ENCODE peak calls at places on chromosome 1, in seven cellular contexts. L, W, S, V, G, O and C are unnamed samples.

GRCh38 chr1:232599178-232600041 is 30.5 kb downstream of the SIPA1L2 start:
- DNase-seq in V (peak; percentile 73), W (no peak), O (peak; percentile 19), S (no peak), L (no peak), G (no peak), C (no peak)

GRCh38 chr1:57605933-57606332 is 182.1 kb upstream of the DAB1 start:
- DNase-seq in S (no peak), V (no peak), L (no peak), O (no peak), G (no peak), W (no peak), C (no peak)

GRCh38 chr1:54865238-54866073 is 21.5 kb downstream of the DHCR24 start:
- DNase-seq in L (no peak), W (no peak), G (no peak), O (no peak), S (no peak), V (no peak), C (no peak)

GRCh38 chr1:66889030-66889429 is 35.6 kb downstream of the DNAI4 start:
- DNase-seq in G (no peak), O (no peak), L (no peak), W (no peak), V (no peak), S (no peak), C (no peak)

GRCh38 chr1:109628540-109629321 is 9.1 kb downstream of the AMPD2 start:
- DNase-seq in S (no peak), W (no peak), O (peak; percentile 65), V (no peak), G (no peak), L (no peak), C (no peak)

GRCh38 chr1:52111492-52111891 is 30.4 kb upstream of the ZFYVE9 start:
- DNase-seq in G (no peak), O (no peak), L (no peak), W (no peak), S (no peak), V (peak; percentile 59), C (no peak)

GRCh38 chr1:236284291-236284711 is 2.5 kb upstream of the ERO1B start:
- DNase-seq in W (no peak), L (no peak), S (no peak), O (no peak), V (peak; percentile 52), G (no peak), C (no peak)

GRCh38 chr1:94884101-94884875 is 42.6 kb downstream of the CNN3 start:
- DNase-seq in O (peak; percentile 72), V (no peak), G (peak; percentile 65), L (no peak), S (peak; percentile 29), W (peak; percentile 71), C (peak; percentile 31)

GRCh38 chr1:26790551-26790953 is 2.8 kb downstream of the PIGV start:
- DNase-seq in G (no peak), L (no peak), S (no peak), V (no peak), W (no peak), O (no peak), C (no peak)

GRCh38 chr1:95041491-95042165 is 31.1 kb downstream of the ALG14 start:
- DNase-seq in W (peak; percentile 63), S (peak; percentile 8), V (peak; percentile 40), G (peak; percentile 64), L (no peak), O (peak; percentile 92), C (peak; percentile 8)

GRCh38 chr1:233629305-233629935 is 15.5 kb downstream of the KCNK1 start:
- DNase-seq in O (no peak), G (no peak), S (no peak), W (no peak), V (no peak), L (no peak), C (peak; percentile 78)

GRCh38 chr1:65946376-65946775 is 153.7 kb downstream of the PDE4B start:
- DNase-seq in S (no peak), V (no peak), O (no peak), G (no peak), L (no peak), W (no peak), C (no peak)

GRCh38 chr1:234962340-234962989 is 166.2 kb downstream of the TOMM20 start:
- DNase-seq in S (no peak), L (no peak), W (peak; percentile 91), V (peak; percentile 22), G (no peak), O (peak; percentile 100), C (no peak)

GRCh38 chr1:109802136-109802900 is 38.6 kb upstream of the EPS8L3 start:
- DNase-seq in V (no peak), W (no peak), L (peak; percentile 24), O (no peak), G (peak; percentile 7), S (no peak), C (no peak)